ENCODE peak calls at places on chromosomes 3 and 15, in ten cellular contexts. B, U, G, D, P, M, R, W, N and Z are unnamed samples.

GRCh38 chr3:190238871-190239270 is 83.4 kb downstream of the CLDN1 start:
- DNase-seq in G (no peak), U (no peak), B (no peak), N (no peak), P (no peak), W (no peak), M (no peak), R (no peak), D (no peak), Z (no peak)

GRCh38 chr15:74314897-74315438 is 52.5 kb downstream of the CYP11A1 start:
- DNase-seq in R (no peak), N (no peak), G (no peak), B (no peak), P (no peak), U (no peak), D (no peak), W (no peak), M (no peak), Z (no peak)

GRCh38 chr3:150242220-150242938 is 165.7 kb upstream of the TSC22D2 start:
- DNase-seq in D (no peak), R (no peak), U (no peak), P (no peak), G (no peak), B (peak), W (peak), N (no peak), M (no peak), Z (no peak)

GRCh38 chr3:142992323-142992722 is 9.0 kb upstream of the U2SURP start:
- DNase-seq in W (no peak), P (no peak), M (no peak), N (no peak), R (no peak), G (no peak), B (no peak), D (no peak), U (no peak), Z (no peak)

GRCh38 chr3:4571690-4572334 is 78.7 kb downstream of the ITPR1 start:
- DNase-seq in R (no peak), N (no peak), D (no peak), P (peak), U (no peak), G (no peak), B (no peak), W (peak), M (no peak), Z (no peak)

GRCh38 chr3:196097373-196098154 is 15.7 kb upstream of the TFRC start:
- DNase-seq in M (no peak), N (no peak), W (no peak), U (no peak), D (no peak), P (no peak), B (no peak), R (no peak), G (no peak), Z (no peak)

GRCh38 chr15:68154923-68155559 is 50.1 kb downstream of the CALML4 start:
- DNase-seq in W (peak), R (no peak), G (peak), P (peak), D (no peak), N (peak), M (no peak), U (no peak), B (peak), Z (peak)

GRCh38 chr15:88648357-88649214 is 9.8 kb downstream of the ISG20 start:
- DNase-seq in B (peak), M (peak), R (peak), U (no peak), N (no peak), P (no peak), G (no peak), W (peak), D (no peak), Z (peak)

GRCh38 chr3:88678747-88679146 is 428.7 kb upstream of the EPHA3 start:
- DNase-seq in N (no peak), M (no peak), R (no peak), B (no peak), D (peak), G (no peak), P (no peak), W (no peak), U (no peak), Z (no peak)

GRCh38 chr15:69914960-69915359 is 182.8 kb downstream of the TLE3 start:
- DNase-seq in D (no peak), B (no peak), U (no peak), N (no peak), G (no peak), R (no peak), W (no peak), M (no peak), P (no peak), Z (no peak)

GRCh38 chr3:35946121-35946856 is 307.0 kb downstream of the ARPP21 start:
- DNase-seq in W (peak), N (no peak), P (peak), G (no peak), U (no peak), R (no peak), D (no peak), B (peak), M (no peak), Z (no peak)

GRCh38 chr3:122104515-122105194 is 49.5 kb downstream of the CD86 start:
- DNase-seq in N (no peak), W (no peak), P (no peak), B (no peak), U (no peak), M (no peak), D (no peak), R (no peak), G (no peak), Z (no peak)

GRCh38 chr3:98564282-98565005 is 29.0 kb downstream of the CPOX start:
- DNase-seq in G (no peak), D (no peak), N (no peak), M (no peak), U (no peak), R (no peak), W (no peak), B (no peak), P (no peak), Z (no peak)

GRCh38 chr3:188884299-188885043 is 287.3 kb upstream of the TPRG1 start:
- DNase-seq in R (no peak), P (no peak), M (no peak), U (no peak), B (no peak), D (no peak), W (no peak), N (no peak), G (no peak), Z (no peak)

GRCh38 chr3:13265507-13265906 is 154.6 kb downstream of the NUP210 start:
- DNase-seq in R (no peak), N (no peak), M (no peak), G (no peak), W (no peak), U (no peak), P (no peak), B (no peak), D (no peak), Z (no peak)

GRCh38 chr3:39879581-39879980 is 70.2 kb downstream of the MYRIP start:
- DNase-seq in G (no peak), M (no peak), W (no peak), N (no peak), B (no peak), U (no peak), P (no peak), D (no peak), R (no peak), Z (no peak)

GRCh38 chr15:29275855-29276254 is 6.2 kb upstream of the NSMCE3 start:
- DNase-seq in W (no peak), G (no peak), U (no peak), D (no peak), M (no peak), R (no peak), B (no peak), P (no peak), N (no peak), Z (no peak)

GRCh38 chr3:118165413-118165812 is 869.2 kb downstream of the IGSF11 start:
- DNase-seq in D (no peak), P (no peak), R (no peak), W (peak), G (no peak), B (no peak), N (no peak), M (no peak), U (no peak), Z (no peak)

GRCh38 chr15:92801412-92801773 is 98.7 kb upstream of the CHD2 start:
- DNase-seq in M (no peak), W (peak), N (no peak), P (no peak), D (no peak), B (peak), G (no peak), U (no peak), R (no peak), Z (peak)

GRCh38 chr15:99895956-99896311 is 162.7 kb upstream of the LYSMD4 start:
- DNase-seq in N (no peak), D (no peak), R (no peak), B (no peak), W (no peak), U (no peak), M (no peak), G (no peak), P (no peak), Z (no peak)